ENCODE peak calls at places on chromosomes 5 and 9, in five cellular contexts. One of them, this sample, is unnamed.

GRCh38 chr9:71446499-71447411 is 321.6 kb downstream of the CEMIP2 start:
- DNase-seq in uterus: no peak
- DNase-seq in heart right ventricle: peak; percentile 21
- DNase-seq in tibial nerve: peak; percentile 5
- DNase-seq in AG09309: peak; percentile 1
- DNase-seq in this sample: peak; percentile 65

GRCh38 chr9:114525505-114525904 is 20.2 kb upstream of the WHRN start:
- DNase-seq in tibial nerve: no peak
- DNase-seq in heart right ventricle: no peak
- DNase-seq in uterus: no peak
- DNase-seq in AG09309: peak; percentile 21
- DNase-seq in this sample: no peak

GRCh38 chr9:22160235-22160634 is 151.1 kb upstream of the CDKN2B start:
- DNase-seq in heart right ventricle: no peak
- DNase-seq in tibial nerve: no peak
- DNase-seq in uterus: no peak
- DNase-seq in AG09309: no peak
- DNase-seq in this sample: no peak

GRCh38 chr5:179455320-179455719 is 95.0 kb upstream of the RUFY1 start:
- DNase-seq in heart right ventricle: no peak
- DNase-seq in uterus: no peak
- DNase-seq in AG09309: peak; percentile 1
- DNase-seq in tibial nerve: no peak
- DNase-seq in this sample: no peak

GRCh38 chr5:143922718-143923117 is 110.8 kb downstream of the HMHB1 start:
- DNase-seq in tibial nerve: peak; percentile 20
- DNase-seq in uterus: no peak
- DNase-seq in AG09309: no peak
- DNase-seq in heart right ventricle: no peak
- DNase-seq in this sample: no peak

GRCh38 chr5:36392818-36393217 is 91.1 kb upstream of the RANBP3L start:
- DNase-seq in heart right ventricle: no peak
- DNase-seq in uterus: no peak
- DNase-seq in tibial nerve: no peak
- DNase-seq in AG09309: peak; percentile 64
- DNase-seq in this sample: no peak

GRCh38 chr9:116342941-116343340 is 189.3 kb downstream of the PAPPA start:
- DNase-seq in uterus: no peak
- DNase-seq in heart right ventricle: no peak
- DNase-seq in AG09309: no peak
- DNase-seq in tibial nerve: no peak
- DNase-seq in this sample: no peak

GRCh38 chr9:4746278-4746677 is 5.3 kb upstream of the AK3 start:
- DNase-seq in uterus: no peak
- DNase-seq in tibial nerve: no peak
- DNase-seq in heart right ventricle: no peak
- DNase-seq in AG09309: no peak
- DNase-seq in this sample: no peak

GRCh38 chr9:137619240-137620090 is 660 bp downstream of the EHMT1 start:
- DNase-seq in heart right ventricle: no peak
- DNase-seq in uterus: no peak
- DNase-seq in AG09309: no peak
- DNase-seq in tibial nerve: no peak
- DNase-seq in this sample: peak; percentile 66

GRCh38 chr9:1598270-1598669 is 416.9 kb upstream of the SMARCA2 start:
- DNase-seq in uterus: no peak
- DNase-seq in tibial nerve: no peak
- DNase-seq in AG09309: no peak
- DNase-seq in heart right ventricle: no peak
- DNase-seq in this sample: no peak

GRCh38 chr5:151664694-151665583 is 21.8 kb downstream of the SPARC start:
- DNase-seq in heart right ventricle: peak; percentile 72
- DNase-seq in AG09309: no peak
- DNase-seq in uterus: peak; percentile 51
- DNase-seq in tibial nerve: no peak
- DNase-seq in this sample: no peak

GRCh38 chr5:35194636-35195471 is 35.4 kb downstream of the PRLR start:
- DNase-seq in uterus: no peak
- DNase-seq in AG09309: no peak
- DNase-seq in tibial nerve: no peak
- DNase-seq in heart right ventricle: no peak
- DNase-seq in this sample: no peak

GRCh38 chr9:116124472-116125040 is 29.0 kb upstream of the PAPPA start:
- DNase-seq in uterus: no peak
- DNase-seq in AG09309: no peak
- DNase-seq in heart right ventricle: no peak
- DNase-seq in tibial nerve: no peak
- DNase-seq in this sample: no peak

GRCh38 chr9:84310903-84311302 is 29.7 kb downstream of the SLC28A3 start:
- DNase-seq in uterus: no peak
- DNase-seq in heart right ventricle: no peak
- DNase-seq in tibial nerve: no peak
- DNase-seq in AG09309: no peak
- DNase-seq in this sample: no peak

GRCh38 chr5:130476325-130476724 is 572.1 kb downstream of the CHSY3 start:
- DNase-seq in AG09309: no peak
- DNase-seq in uterus: no peak
- DNase-seq in heart right ventricle: no peak
- DNase-seq in tibial nerve: no peak
- DNase-seq in this sample: no peak

GRCh38 chr5:130479045-130479804 is 575.0 kb downstream of the CHSY3 start:
- DNase-seq in AG09309: no peak
- DNase-seq in tibial nerve: no peak
- DNase-seq in uterus: no peak
- DNase-seq in heart right ventricle: no peak
- DNase-seq in this sample: no peak
- TF ChIP-seq CTCF in AG09309: no peak
- TF ChIP-seq CTCF in tibial nerve: no peak
- TF ChIP-seq CTCF in uterus: no peak
- TF ChIP-seq CTCF in heart right ventricle: no peak
- TF ChIP-seq CTCF in this sample: no peak

GRCh38 chr5:88602584-88602983 is 280.4 kb downstream of the MEF2C start:
- DNase-seq in heart right ventricle: no peak
- DNase-seq in AG09309: no peak
- DNase-seq in uterus: no peak
- DNase-seq in tibial nerve: no peak
- DNase-seq in this sample: peak; percentile 28
- TF ChIP-seq CTCF in heart right ventricle: no peak
- TF ChIP-seq CTCF in AG09309: peak; percentile 17
- TF ChIP-seq CTCF in uterus: no peak
- TF ChIP-seq CTCF in tibial nerve: no peak
- TF ChIP-seq CTCF in this sample: peak; percentile 42

DNA sequence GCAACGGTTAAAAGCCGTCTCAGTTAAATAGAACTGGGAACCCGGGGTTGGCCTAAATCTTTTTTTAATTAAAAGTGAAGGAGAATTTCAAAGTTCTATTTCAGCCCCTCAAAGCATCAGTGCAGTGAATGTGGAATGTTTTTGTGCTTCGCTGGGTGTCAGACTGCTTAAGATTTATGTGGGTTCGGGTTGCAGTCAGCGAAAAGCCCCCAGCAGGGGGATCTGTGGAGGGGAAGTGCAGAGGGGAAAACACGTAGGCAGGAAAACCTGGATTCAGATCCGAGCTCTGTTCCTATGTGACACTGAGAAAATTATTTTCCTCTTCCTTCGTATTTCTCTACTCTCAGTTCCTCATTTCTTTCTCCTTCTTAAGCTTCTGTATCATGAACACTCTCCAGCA is 19.7 kb downstream of the BRINP1 start:
- DNase-seq in heart right ventricle: no peak
- DNase-seq in AG09309: no peak
- DNase-seq in tibial nerve: no peak
- DNase-seq in uterus: no peak
- DNase-seq in this sample: no peak
- TF ChIP-seq CTCF in heart right ventricle: no peak
- TF ChIP-seq CTCF in AG09309: no peak
- TF ChIP-seq CTCF in tibial nerve: no peak
- TF ChIP-seq CTCF in uterus: no peak
- TF ChIP-seq CTCF in this sample: no peak

DNA sequence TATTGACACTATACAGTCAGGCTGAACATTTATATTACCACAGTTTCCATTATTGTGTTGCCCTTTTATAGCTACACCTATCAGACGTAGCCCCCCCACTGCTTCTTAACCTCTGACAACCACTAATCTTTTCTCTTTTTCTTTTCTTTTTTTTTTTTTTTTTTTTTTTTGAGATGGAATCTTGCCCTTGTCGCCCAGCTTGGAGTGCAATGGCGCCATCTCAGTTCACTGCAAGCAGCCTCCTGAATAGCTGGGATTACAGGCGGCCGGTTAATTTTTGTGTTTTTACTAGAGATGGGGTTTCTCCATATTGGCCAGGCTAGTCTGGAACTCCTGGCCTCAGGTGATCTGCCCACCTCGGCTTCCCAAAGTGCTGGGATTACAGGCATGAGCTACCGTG is 75.4 kb downstream of the UHRF2 start:
- DNase-seq in AG09309: no peak
- DNase-seq in uterus: no peak
- DNase-seq in tibial nerve: no peak
- DNase-seq in heart right ventricle: no peak
- DNase-seq in this sample: no peak
- TF ChIP-seq CTCF in AG09309: no peak
- TF ChIP-seq CTCF in uterus: no peak
- TF ChIP-seq CTCF in tibial nerve: no peak
- TF ChIP-seq CTCF in heart right ventricle: no peak
- TF ChIP-seq CTCF in this sample: no peak

GRCh38 chr5:140109050-140109817 is 4.7 kb upstream of the PURA start:
- DNase-seq in tibial nerve: no peak
- DNase-seq in uterus: peak; percentile 15
- DNase-seq in AG09309: no peak
- DNase-seq in heart right ventricle: peak; percentile 11
- DNase-seq in this sample: no peak

GRCh38 chr5:140106101-140106500 is 7.8 kb upstream of the PURA start:
- DNase-seq in AG09309: no peak
- DNase-seq in tibial nerve: no peak
- DNase-seq in uterus: no peak
- DNase-seq in heart right ventricle: no peak
- DNase-seq in this sample: no peak

GRCh38 chr5:140106805-140107311 is 7.1 kb upstream of the PURA start:
- DNase-seq in tibial nerve: no peak
- DNase-seq in uterus: no peak
- DNase-seq in AG09309: no peak
- DNase-seq in heart right ventricle: no peak
- DNase-seq in this sample: no peak

GRCh38 chr5:140108093-140109049 is 5.5 kb upstream of the PURA start:
- DNase-seq in AG09309: no peak
- DNase-seq in heart right ventricle: peak; percentile 18
- DNase-seq in uterus: peak; percentile 33
- DNase-seq in tibial nerve: no peak
- DNase-seq in this sample: peak; percentile 37

GRCh38 chr5:140107312-140108092 is 6.4 kb upstream of the PURA start:
- DNase-seq in tibial nerve: peak; percentile 79
- DNase-seq in heart right ventricle: peak; percentile 93
- DNase-seq in AG09309: peak; percentile 67
- DNase-seq in uterus: peak; percentile 93
- DNase-seq in this sample: peak; percentile 94
- TF ChIP-seq CTCF in tibial nerve: peak; percentile 23
- TF ChIP-seq CTCF in heart right ventricle: no peak
- TF ChIP-seq CTCF in AG09309: no peak
- TF ChIP-seq CTCF in uterus: peak; percentile 55
- TF ChIP-seq CTCF in this sample: peak; percentile 1

DNA sequence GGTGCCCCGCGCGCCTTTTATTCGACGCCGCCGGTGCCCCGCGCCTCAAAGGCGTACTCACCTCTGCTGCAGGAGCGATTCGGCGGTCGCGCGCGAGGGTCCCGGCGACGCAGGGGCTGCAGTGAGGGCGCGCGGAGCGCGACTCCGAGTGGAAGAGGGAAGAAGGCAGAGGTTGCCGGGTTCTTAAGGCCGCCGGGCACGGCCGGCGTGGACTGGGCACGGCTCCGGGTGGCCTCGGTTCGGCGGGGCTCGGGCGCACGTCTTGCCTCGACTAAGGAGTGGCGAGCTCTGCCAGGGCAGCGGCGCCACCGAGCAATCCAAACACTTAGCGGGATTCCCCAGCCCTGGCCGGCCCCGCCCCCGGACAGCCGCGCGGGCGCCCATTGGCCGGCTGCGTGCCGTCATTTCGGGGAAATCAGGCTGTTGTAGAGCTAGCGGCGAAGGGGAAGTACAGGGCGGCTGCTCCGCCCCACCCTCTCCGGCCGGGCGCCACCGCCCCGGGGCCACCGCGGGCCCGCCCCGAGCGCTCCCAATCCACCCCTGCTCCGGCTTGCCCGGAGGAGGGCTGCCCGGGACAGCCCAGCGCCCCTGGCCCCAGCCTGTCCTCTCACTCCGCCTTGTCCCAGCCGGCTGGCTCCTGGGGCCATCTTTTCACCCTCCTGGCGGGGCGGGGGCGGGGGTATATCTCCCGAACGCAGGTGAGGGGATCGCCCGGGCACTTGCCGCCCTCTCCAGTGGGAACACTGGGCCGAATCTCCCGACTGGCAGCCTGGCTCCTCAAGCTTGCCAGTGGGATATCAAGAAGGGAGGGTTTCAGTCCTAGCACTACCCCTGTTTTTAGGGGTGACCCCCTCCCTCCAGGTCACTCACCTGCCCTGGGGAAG is at the start of gene IRF1:
- DNase-seq in tibial nerve: peak; percentile 94
- DNase-seq in uterus: peak; percentile 98
- DNase-seq in AG09309: peak; percentile 86
- DNase-seq in heart right ventricle: peak; percentile 97
- DNase-seq in this sample: peak; percentile 98
- TF ChIP-seq CTCF in tibial nerve: no peak
- TF ChIP-seq CTCF in uterus: peak; percentile 31
- TF ChIP-seq CTCF in AG09309: no peak
- TF ChIP-seq CTCF in heart right ventricle: no peak
- TF ChIP-seq CTCF in this sample: no peak

GRCh38 chr5:138536665-138537315 is 6.2 kb downstream of the ETF1 start:
- DNase-seq in heart right ventricle: no peak
- DNase-seq in AG09309: no peak
- DNase-seq in uterus: no peak
- DNase-seq in tibial nerve: no peak
- DNase-seq in this sample: no peak
- TF ChIP-seq CTCF in heart right ventricle: peak; percentile 17
- TF ChIP-seq CTCF in AG09309: peak; percentile 38
- TF ChIP-seq CTCF in uterus: no peak
- TF ChIP-seq CTCF in tibial nerve: peak; percentile 22
- TF ChIP-seq CTCF in this sample: peak; percentile 8